ENCODE peak calls at places on chromosome 10, in four cellular contexts. One of them, this sample, is unnamed.

GRCh38 chr10:80191589-80192270 is 13.6 kb downstream of the ANXA11 start:
- DNase-seq in PC-3: peak
- DNase-seq in NCI-H2029: no peak
- DNase-seq in AG20443: no peak
- DNase-seq in this sample: no peak

GRCh38 chr10:80443531-80443974 is 10.6 kb upstream of the TSPAN14 start:
- DNase-seq in PC-3: no peak
- DNase-seq in NCI-H2029: no peak
- DNase-seq in AG20443: peak
- DNase-seq in this sample: no peak

GRCh38 chr10:84194424-84195043 is at the start of gene CDHR1:
- DNase-seq in PC-3: no peak
- DNase-seq in NCI-H2029: no peak
- DNase-seq in AG20443: peak
- DNase-seq in this sample: peak

GRCh38 chr10:17129711-17130110 is at the start of gene CUBN:
- DNase-seq in PC-3: no peak
- DNase-seq in NCI-H2029: no peak
- DNase-seq in AG20443: no peak
- DNase-seq in this sample: no peak

GRCh38 chr10:82245157-82245556 is 370.2 kb downstream of the NRG3 start:
- DNase-seq in PC-3: no peak
- DNase-seq in NCI-H2029: no peak
- DNase-seq in AG20443: no peak
- DNase-seq in this sample: no peak

GRCh38 chr10:14553434-14553833 is 221.3 kb downstream of the FAM107B start:
- DNase-seq in PC-3: peak
- DNase-seq in NCI-H2029: no peak
- DNase-seq in AG20443: peak
- DNase-seq in this sample: no peak

GRCh38 chr10:122387572-122387971 is 13.1 kb downstream of the PLEKHA1 start:
- DNase-seq in PC-3: no peak
- DNase-seq in NCI-H2029: no peak
- DNase-seq in AG20443: no peak
- DNase-seq in this sample: no peak

GRCh38 chr10:103281753-103282152 is 4.8 kb downstream of the INA start:
- DNase-seq in PC-3: no peak
- DNase-seq in NCI-H2029: peak
- DNase-seq in AG20443: no peak
- DNase-seq in this sample: peak

GRCh38 chr10:132812544-132812943 is 26.6 kb upstream of the NKX6-2 start:
- DNase-seq in PC-3: no peak
- DNase-seq in NCI-H2029: no peak
- DNase-seq in AG20443: no peak
- DNase-seq in this sample: no peak

GRCh38 chr10:132237396-132237795 is 50.6 kb downstream of the DPYSL4 start:
- DNase-seq in PC-3: no peak
- DNase-seq in NCI-H2029: no peak
- DNase-seq in AG20443: no peak
- DNase-seq in this sample: no peak

GRCh38 chr10:2839081-2839725 is 228.1 kb upstream of the PFKP start:
- DNase-seq in PC-3: peak
- DNase-seq in NCI-H2029: peak
- DNase-seq in AG20443: peak
- DNase-seq in this sample: no peak